ENCODE peak calls at places on chromosomes 1 and 21, in nine cellular contexts. I is ovary, P is A549, W is suprapubic skin, N is GM12878, E is sigmoid colon, Q is transverse colon, M is tibial nerve, G is HepG2. D is an unnamed sample.

GRCh38 chr1:193062698-193063463 is 3.5 kb downstream of the RO60 start:
- DNase-seq in I (no peak), P (no peak), W (no peak), N (no peak), E (no peak), Q (no peak), M (no peak), G (no peak), D (no peak)

GRCh38 chr1:53286950-53287349 is 40.9 kb downstream of the LRP8 start:
- DNase-seq in I (no peak), P (no peak), W (no peak), N (no peak), E (no peak), Q (no peak), M (no peak), G (no peak), D (no peak)

GRCh38 chr1:85484716-85485115 is 19.8 kb upstream of the DDAH1 start:
- DNase-seq in I (no peak), P (no peak), W (no peak), N (no peak), E (no peak), Q (no peak), M (no peak), G (no peak), D (no peak)

GRCh38 chr1:155003227-155003765 is 694 bp downstream of the ZBTB7B start:
- DNase-seq in I (peak; percentile 79), P (peak; percentile 59), W (no peak), N (no peak), E (no peak), Q (peak; percentile 43), M (no peak), G (no peak), D (no peak)

GRCh38 chr1:150887018-150887417 is at the start of gene CTXND2:
- DNase-seq in I (no peak), P (no peak), W (no peak), N (no peak), E (no peak), Q (no peak), M (no peak), G (no peak), D (no peak)

GRCh38 chr1:1219341-1219740 is 5.4 kb upstream of the TNFRSF4 start:
- DNase-seq in I (no peak), P (no peak), W (no peak), N (no peak), E (no peak), Q (no peak), M (no peak), G (no peak), D (peak; percentile 83)

GRCh38 chr1:1390675-1391074 is 8.5 kb downstream of the CCNL2 start:
- DNase-seq in I (no peak), P (no peak), W (no peak), N (no peak), E (no peak), Q (no peak), M (no peak), G (no peak), D (no peak)

GRCh38 chr1:46811053-46811452 is 12.2 kb downstream of the CYP4B1 start:
- DNase-seq in I (no peak), P (no peak), W (no peak), N (no peak), E (no peak), Q (no peak), M (no peak), G (no peak), D (no peak)

GRCh38 chr1:86064899-86065298 is 91.7 kb downstream of the COL24A1 start:
- DNase-seq in I (no peak), P (no peak), W (no peak), N (no peak), E (no peak), Q (no peak), M (no peak), G (no peak), D (no peak)

GRCh38 chr1:7172804-7173203 is 387.6 kb downstream of the CAMTA1 start:
- DNase-seq in I (no peak), P (no peak), W (no peak), N (no peak), E (no peak), Q (no peak), M (no peak), G (no peak), D (peak; percentile 50)

GRCh38 chr1:197838836-197839235 is 63.6 kb upstream of the DENND1B start:
- DNase-seq in I (no peak), P (peak; percentile 56), W (no peak), N (no peak), E (no peak), Q (no peak), M (no peak), G (no peak), D (no peak)

GRCh38 chr1:44707112-44707881 is 23.7 kb downstream of the RNU5D-1 start:
- DNase-seq in I (no peak), P (peak; percentile 70), W (no peak), N (no peak), E (no peak), Q (no peak), M (no peak), G (peak; percentile 50), D (no peak)

GRCh38 chr1:24416666-24417391 is 1.2 kb downstream of the NIPAL3 start:
- DNase-seq in I (no peak), P (no peak), W (no peak), N (peak; percentile 34), E (no peak), Q (peak; percentile 55), M (no peak), G (peak; percentile 48), D (peak; percentile 60)

GRCh38 chr1:68011786-68012375 is 38.5 kb downstream of the DIRAS3 start:
- DNase-seq in I (no peak), P (peak; percentile 3), W (no peak), N (no peak), E (no peak), Q (no peak), M (no peak), G (no peak), D (no peak)

GRCh38 chr1:155006601-155007101 is 4.0 kb downstream of the ZBTB7B start:
- DNase-seq in I (no peak), P (peak; percentile 59), W (no peak), N (no peak), E (no peak), Q (peak; percentile 37), M (no peak), G (no peak), D (peak; percentile 66)

GRCh38 chr1:103106426-103107321 is 1.6 kb downstream of the COL11A1 start:
- DNase-seq in I (peak; percentile 31), P (peak; percentile 54), W (peak; percentile 45), N (no peak), E (peak; percentile 66), Q (no peak), M (peak; percentile 19), G (peak; percentile 24), D (no peak)

GRCh38 chr21:41878831-41879189 is 334 bp downstream of the PRDM15 start:
- DNase-seq in I (peak; percentile 87), P (peak; percentile 68), W (peak; percentile 88), N (no peak), E (peak; percentile 90), Q (peak; percentile 84), M (peak; percentile 72), G (peak; percentile 45), D (peak; percentile 93)

GRCh38 chr1:64967381-64967780 is 1.0 kb upstream of the JAK1 start:
- DNase-seq in I (no peak), P (no peak), W (no peak), N (no peak), E (no peak), Q (peak; percentile 51), M (no peak), G (no peak), D (no peak)

DNA sequence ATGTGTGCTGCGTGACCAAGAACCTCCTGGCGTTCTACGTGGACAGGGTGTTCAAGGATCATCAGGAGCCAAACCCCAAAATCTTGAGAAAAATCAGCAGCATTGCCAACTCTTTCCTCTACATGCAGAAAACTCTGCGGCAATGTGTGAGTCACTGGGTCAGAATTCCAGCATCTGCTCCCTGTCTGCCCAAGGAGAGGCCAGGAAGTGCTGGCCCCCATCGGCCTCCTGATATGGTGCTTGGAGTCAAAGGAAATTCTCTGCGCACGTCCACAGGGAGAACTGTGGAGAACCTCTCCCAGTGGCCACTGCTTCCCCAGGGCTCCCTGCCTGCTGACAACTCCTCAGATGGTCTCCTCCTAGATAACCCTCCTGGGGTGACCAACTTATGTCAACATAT is 25.6 kb upstream of the IL20 start:
- DNase-seq in I (no peak), P (peak; percentile 7), W (no peak), N (no peak), E (no peak), Q (no peak), M (no peak), G (no peak), D (no peak)
- H3K4me1 ChIP-seq in I (no peaks in the 10 kb centered on the region), P (no peaks in the 10 kb centered on the region), W (peaks cover 4% of the 10 kb centered on the region), N (peaks cover under 1% of the 10 kb centered on the region), E (no peaks in the 10 kb centered on the region), Q (no peaks in the 10 kb centered on the region), M (no peaks in the 10 kb centered on the region), G (no peaks in the 10 kb centered on the region), D (no peaks in the 10 kb centered on the region)

GRCh38 chr21:45460011-45460565 is 55.1 kb downstream of the COL18A1 start:
- DNase-seq in I (peak; percentile 35), P (no peak), W (peak; percentile 52), N (no peak), E (peak; percentile 61), Q (no peak), M (no peak), G (no peak), D (peak; percentile 64)
- TF ChIP-seq EP300 in I (no peak), P (no peak), W (no peak), N (no peak), E (no peak), Q (no peak), M (no peak), G (no peak), D (no peak)

DNA sequence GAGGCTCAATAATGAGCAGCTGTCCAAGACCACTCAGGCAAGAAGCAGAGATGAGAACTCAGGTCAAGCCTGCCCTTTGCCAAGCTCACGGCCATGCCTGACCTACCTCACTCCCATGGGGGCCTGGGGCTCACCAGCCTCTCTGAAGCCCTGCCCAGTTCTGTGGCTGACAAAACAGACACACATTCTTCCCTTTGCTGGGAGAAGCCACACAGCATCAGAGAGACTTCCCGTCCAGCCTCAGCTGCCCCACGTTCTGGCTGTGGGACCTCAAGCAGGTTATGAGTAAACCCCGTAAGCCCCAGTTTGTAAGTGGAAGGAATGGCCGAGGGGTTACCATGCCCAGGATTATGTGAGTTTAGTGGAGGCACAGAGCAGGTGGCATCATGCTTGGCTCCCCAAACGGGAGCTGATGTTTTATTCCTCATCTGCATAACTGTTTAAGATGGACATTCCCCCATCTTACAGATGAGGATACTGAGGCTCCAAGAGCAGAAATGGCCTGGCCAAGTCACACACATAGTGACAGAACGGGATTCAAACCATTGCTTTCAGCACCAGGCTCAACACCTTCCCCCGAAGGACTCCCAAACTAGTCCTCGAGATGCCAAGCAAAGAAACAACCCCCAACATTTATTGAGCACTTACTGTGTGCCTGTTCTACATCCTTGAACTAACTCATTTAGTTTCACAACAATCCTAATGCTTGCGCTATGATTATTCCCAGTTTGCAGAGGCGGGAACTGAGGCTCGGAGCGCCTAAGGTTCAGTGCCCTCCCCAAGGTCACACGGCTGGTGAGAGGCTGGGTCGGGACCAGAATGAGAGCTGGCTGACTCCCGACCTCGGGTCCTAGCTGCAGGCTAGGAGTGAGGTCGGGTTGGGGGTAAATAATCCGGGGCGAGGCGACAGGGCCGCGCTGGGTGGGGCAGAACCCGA is 49.1 kb upstream of the LAPTM5 start:
- DNase-seq in I (no peak), P (no peak), W (no peak), N (no peak), E (no peak), Q (no peak), M (no peak), G (no peak), D (no peak)
- H3K4me3 ChIP-seq in I (no peak overlapping the region), P (no peak overlapping the region), W (no peak overlapping the region), N (no peak overlapping the region), E (no peak overlapping the region), Q (no peak overlapping the region), M (no peak overlapping the region), G (no peak overlapping the region), D (no peak overlapping the region)

GRCh38 chr1:181095763-181096184 is 7.3 kb downstream of the IER5 start:
- DNase-seq in I (no peak), P (no peak), W (no peak), N (no peak), E (no peak), Q (no peak), M (no peak), G (no peak), D (no peak)
- H3K4me1 ChIP-seq in I (peaks cover 12% of the 10 kb centered on the region), P (peaks cover 84% of the 10 kb centered on the region), W (peaks cover 85% of the 10 kb centered on the region), N (peaks cover 51% of the 10 kb centered on the region), E (peaks cover 66% of the 10 kb centered on the region), Q (peaks cover 65% of the 10 kb centered on the region), M (peaks cover 29% of the 10 kb centered on the region), G (peaks cover 77% of the 10 kb centered on the region), D (peaks cover 61% of the 10 kb centered on the region)